ENCODE peak calls at places on chromosomes 6 and 20, in eight cellular contexts. One of them, this sample, is unnamed.

GRCh38 chr6:83439201-83439600 is 8.3 kb upstream of the ME1 start:
- DNase-seq in OCI-M1: no peak
- DNase-seq in fibroblast of mammary gland: no peak
- DNase-seq in iPS-NIHi11: no peak
- DNase-seq in HS-5: no peak
- DNase-seq in endothelial cell of umbilical vein: no peak
- DNase-seq in COR-L47: no peak
- DNase-seq in sciatic nerve: no peak
- DNase-seq in this sample: no peak

GRCh38 chr6:41428402-41428994 is 93.1 kb downstream of the NCR2 start:
- DNase-seq in OCI-M1: no peak
- DNase-seq in fibroblast of mammary gland: no peak
- DNase-seq in iPS-NIHi11: no peak
- DNase-seq in HS-5: no peak
- DNase-seq in endothelial cell of umbilical vein: peak; percentile 22
- DNase-seq in COR-L47: no peak
- DNase-seq in sciatic nerve: peak; percentile 82
- DNase-seq in this sample: no peak

GRCh38 chr20:20720158-20720557 is 7.7 kb upstream of the RALGAPA2 start:
- DNase-seq in OCI-M1: no peak
- DNase-seq in fibroblast of mammary gland: no peak
- DNase-seq in iPS-NIHi11: no peak
- DNase-seq in HS-5: no peak
- DNase-seq in endothelial cell of umbilical vein: no peak
- DNase-seq in COR-L47: no peak
- DNase-seq in sciatic nerve: no peak
- DNase-seq in this sample: no peak

GRCh38 chr20:4814696-4815252 is 93.1 kb downstream of the PRND start:
- DNase-seq in OCI-M1: no peak
- DNase-seq in fibroblast of mammary gland: no peak
- DNase-seq in iPS-NIHi11: no peak
- DNase-seq in HS-5: no peak
- DNase-seq in endothelial cell of umbilical vein: peak; percentile 34
- DNase-seq in COR-L47: no peak
- DNase-seq in sciatic nerve: no peak
- DNase-seq in this sample: no peak

GRCh38 chr6:161272600-161273355 is 1.1 kb downstream of the AGPAT4 start:
- DNase-seq in OCI-M1: no peak
- DNase-seq in fibroblast of mammary gland: peak; percentile 75
- DNase-seq in iPS-NIHi11: peak; percentile 43
- DNase-seq in HS-5: no peak
- DNase-seq in endothelial cell of umbilical vein: peak; percentile 46
- DNase-seq in COR-L47: peak; percentile 55
- DNase-seq in sciatic nerve: no peak
- DNase-seq in this sample: no peak

GRCh38 chr6:130625825-130626500 is 201.2 kb upstream of the SMLR1 start:
- DNase-seq in OCI-M1: peak; percentile 33
- DNase-seq in fibroblast of mammary gland: peak; percentile 81
- DNase-seq in iPS-NIHi11: no peak
- DNase-seq in HS-5: peak; percentile 71
- DNase-seq in endothelial cell of umbilical vein: peak; percentile 68
- DNase-seq in COR-L47: no peak
- DNase-seq in sciatic nerve: no peak
- DNase-seq in this sample: no peak

GRCh38 chr20:17969884-17970409 is 1.1 kb downstream of the MGME1 start:
- DNase-seq in OCI-M1: peak; percentile 88
- DNase-seq in fibroblast of mammary gland: peak; percentile 76
- DNase-seq in iPS-NIHi11: no peak
- DNase-seq in HS-5: peak; percentile 47
- DNase-seq in endothelial cell of umbilical vein: peak; percentile 77
- DNase-seq in COR-L47: no peak
- DNase-seq in sciatic nerve: peak; percentile 65
- DNase-seq in this sample: peak; percentile 67

GRCh38 chr6:32622545-32623401 is 14.4 kb upstream of the HLA-DQA1 start:
- DNase-seq in OCI-M1: peak; percentile 72
- DNase-seq in fibroblast of mammary gland: peak; percentile 66
- DNase-seq in iPS-NIHi11: no peak
- DNase-seq in HS-5: no peak
- DNase-seq in endothelial cell of umbilical vein: no peak
- DNase-seq in COR-L47: no peak
- DNase-seq in sciatic nerve: no peak
- DNase-seq in this sample: peak; percentile 2

GRCh38 chr6:154928325-154928922 is 66.7 kb upstream of the TIAM2 start:
- DNase-seq in OCI-M1: peak; percentile 89
- DNase-seq in fibroblast of mammary gland: peak; percentile 78
- DNase-seq in iPS-NIHi11: peak; percentile 71
- DNase-seq in HS-5: peak; percentile 39
- DNase-seq in endothelial cell of umbilical vein: peak; percentile 76
- DNase-seq in COR-L47: peak; percentile 44
- DNase-seq in sciatic nerve: peak; percentile 69
- DNase-seq in this sample: peak; percentile 54

GRCh38 chr20:1423206-1423605 is 30.4 kb upstream of the FKBP1A start:
- DNase-seq in OCI-M1: no peak
- DNase-seq in fibroblast of mammary gland: no peak
- DNase-seq in iPS-NIHi11: no peak
- DNase-seq in HS-5: no peak
- DNase-seq in endothelial cell of umbilical vein: no peak
- DNase-seq in COR-L47: no peak
- DNase-seq in sciatic nerve: no peak
- DNase-seq in this sample: no peak

GRCh38 chr20:44594730-44595129 is 12.4 kb downstream of the PKIG start:
- DNase-seq in OCI-M1: peak; percentile 85
- DNase-seq in fibroblast of mammary gland: peak; percentile 82
- DNase-seq in iPS-NIHi11: no peak
- DNase-seq in HS-5: no peak
- DNase-seq in endothelial cell of umbilical vein: peak; percentile 28
- DNase-seq in COR-L47: no peak
- DNase-seq in sciatic nerve: no peak
- DNase-seq in this sample: peak; percentile 73

GRCh38 chr6:29708432-29709177 is 14.6 kb upstream of the HLA-F start:
- DNase-seq in OCI-M1: peak; percentile 18
- DNase-seq in fibroblast of mammary gland: no peak
- DNase-seq in iPS-NIHi11: no peak
- DNase-seq in HS-5: no peak
- DNase-seq in endothelial cell of umbilical vein: no peak
- DNase-seq in COR-L47: no peak
- DNase-seq in sciatic nerve: no peak
- DNase-seq in this sample: no peak

This sample was measured in erythroblast.